ENCODE peak calls at places on chromosomes 16 and 17, in five cellular contexts. N is lung; S is CD8-positive, alpha-beta T cell; B is left ventricle myocardium inferior; J is thoracic aorta. M is an unnamed sample.

GRCh38 chr17:31216053-31216751 is 80.8 kb downstream of the OMG start:
- DNase-seq in N (no peak), S (no peak), B (no peak), J (no peak), M (no peak)

GRCh38 chr16:9092963-9093477 is 1.6 kb downstream of the HAPSTR1 start:
- DNase-seq in N (peak; percentile 42), S (peak; percentile 11), B (no peak), J (no peak), M (peak; percentile 67)

GRCh38 chr16:89828199-89828869 is at the start of gene SPIRE2:
- DNase-seq in N (peak; percentile 56), S (peak; percentile 54), B (peak; percentile 78), J (no peak), M (peak; percentile 34)

GRCh38 chr16:71406724-71407123 is 35.1 kb downstream of the TLE7 start:
- DNase-seq in N (no peak), S (no peak), B (no peak), J (no peak), M (no peak)

GRCh38 chr17:9004132-9004960 is 17.0 kb upstream of the NTN1 start:
- DNase-seq in N (no peak), S (no peak), B (no peak), J (no peak), M (no peak)

GRCh38 chr17:78381601-78382168 is 3.2 kb downstream of the PGS1 start:
- DNase-seq in N (no peak), S (no peak), B (no peak), J (no peak), M (no peak)

GRCh38 chr17:3788200-3788599 is 12.8 kb downstream of the ITGAE start:
- DNase-seq in N (no peak), S (no peak), B (no peak), J (no peak), M (no peak)

GRCh38 chr17:50028207-50029120 is 27.4 kb upstream of the ITGA3 start:
- DNase-seq in N (peak; percentile 43), S (no peak), B (no peak), J (no peak), M (peak; percentile 56)

GRCh38 chr16:75931043-75931442 is 204.8 kb upstream of the CPHXL start:
- DNase-seq in N (no peak), S (no peak), B (no peak), J (no peak), M (no peak)

GRCh38 chr16:76705883-76706282 is 428.7 kb downstream of the CNTNAP4 start:
- DNase-seq in N (no peak), S (no peak), B (no peak), J (no peak), M (no peak)

GRCh38 chr16:84062734-84063640 is 20.4 kb upstream of the SLC38A8 start:
- DNase-seq in N (peak; percentile 80), S (peak; percentile 23), B (peak; percentile 81), J (peak; percentile 36), M (peak; percentile 79)

GRCh38 chr16:66278604-66279262 is 87.8 kb upstream of the CDH5 start:
- DNase-seq in N (no peak), S (no peak), B (no peak), J (no peak), M (no peak)

GRCh38 chr17:49548506-49549310 is 27.0 kb upstream of the NXPH3 start:
- DNase-seq in N (no peak), S (no peak), B (peak; percentile 62), J (no peak), M (no peak)

GRCh38 chr17:2362416-2362815 is 25.1 kb downstream of the SGSM2 start:
- DNase-seq in N (no peak), S (no peak), B (no peak), J (no peak), M (no peak)

GRCh38 chr16:28304214-28304613 is 11.9 kb downstream of the SBK1 start:
- DNase-seq in N (no peak), S (no peak), B (peak; percentile 41), J (no peak), M (no peak)

GRCh38 chr17:48564200-48565023 is 13.7 kb downstream of the HOXB4 start:
- DNase-seq in N (no peak), S (no peak), B (no peak), J (no peak), M (no peak)

GRCh38 chr16:70396209-70396904 is 42.5 kb downstream of the ST3GAL2 start:
- DNase-seq in N (no peak), S (no peak), B (no peak), J (no peak), M (no peak)

GRCh38 chr17:67212231-67212630 is 32.8 kb downstream of the HELZ start:
- DNase-seq in N (no peak), S (no peak), B (no peak), J (no peak), M (no peak)

GRCh38 chr17:43368740-43369506 is 29.9 kb upstream of the ARL4D start:
- DNase-seq in N (peak; percentile 80), S (peak; percentile 28), B (peak; percentile 84), J (peak; percentile 38), M (peak; percentile 86)

GRCh38 chr16:72554935-72555334 is 383.0 kb upstream of the PMFBP1 start:
- DNase-seq in N (no peak), S (no peak), B (no peak), J (no peak), M (no peak)

GRCh38 chr16:27828671-27829070 is 234.8 kb downstream of the GSG1L start:
- DNase-seq in N (no peak), S (no peak), B (no peak), J (no peak), M (no peak)

GRCh38 chr16:80006175-80006895 is 405.8 kb upstream of the MAF start:
- DNase-seq in N (no peak), S (no peak), B (peak; percentile 42), J (no peak), M (no peak)

GRCh38 chr17:4856937-4857314 is 23.8 kb downstream of the MINK1 start:
- DNase-seq in N (no peak), S (no peak), B (no peak), J (no peak), M (no peak)

GRCh38 chr16:47780213-47780612 is 319.1 kb downstream of the PHKB start:
- DNase-seq in N (no peak), S (no peak), B (no peak), J (no peak), M (no peak)

GRCh38 chr16:86925067-86925791 is 346.9 kb downstream of the FOXL1 start:
- DNase-seq in N (no peak), S (no peak), B (no peak), J (no peak), M (no peak)

GRCh38 chr17:68398731-68399637 is 58.3 kb downstream of the WIPI1 start:
- DNase-seq in N (peak; percentile 53), S (no peak), B (peak; percentile 49), J (no peak), M (no peak)

GRCh38 chr17:82384730-82385429 is 13.3 kb downstream of the UTS2R start:
- DNase-seq in N (peak; percentile 55), S (no peak), B (peak; percentile 79), J (peak; percentile 45), M (peak; percentile 85)

GRCh38 chr17:38447502-38448095 is 19.3 kb downstream of the ARHGAP23 start:
- DNase-seq in N (no peak), S (no peak), B (no peak), J (no peak), M (no peak)

GRCh38 chr17:75503976-75504346 is 11.4 kb downstream of the CASKIN2 start:
- DNase-seq in N (no peak), S (no peak), B (no peak), J (no peak), M (no peak)

GRCh38 chr17:75505640-75506039 is 9.7 kb downstream of the CASKIN2 start:
- DNase-seq in N (no peak), S (no peak), B (no peak), J (no peak), M (no peak)

GRCh38 chr17:75505152-75505409 is 10.3 kb downstream of the CASKIN2 start:
- DNase-seq in N (no peak), S (no peak), B (no peak), J (no peak), M (no peak)

GRCh38 chr17:75503337-75503950 is 11.9 kb downstream of the CASKIN2 start:
- DNase-seq in N (no peak), S (no peak), B (no peak), J (no peak), M (no peak)

DNA sequence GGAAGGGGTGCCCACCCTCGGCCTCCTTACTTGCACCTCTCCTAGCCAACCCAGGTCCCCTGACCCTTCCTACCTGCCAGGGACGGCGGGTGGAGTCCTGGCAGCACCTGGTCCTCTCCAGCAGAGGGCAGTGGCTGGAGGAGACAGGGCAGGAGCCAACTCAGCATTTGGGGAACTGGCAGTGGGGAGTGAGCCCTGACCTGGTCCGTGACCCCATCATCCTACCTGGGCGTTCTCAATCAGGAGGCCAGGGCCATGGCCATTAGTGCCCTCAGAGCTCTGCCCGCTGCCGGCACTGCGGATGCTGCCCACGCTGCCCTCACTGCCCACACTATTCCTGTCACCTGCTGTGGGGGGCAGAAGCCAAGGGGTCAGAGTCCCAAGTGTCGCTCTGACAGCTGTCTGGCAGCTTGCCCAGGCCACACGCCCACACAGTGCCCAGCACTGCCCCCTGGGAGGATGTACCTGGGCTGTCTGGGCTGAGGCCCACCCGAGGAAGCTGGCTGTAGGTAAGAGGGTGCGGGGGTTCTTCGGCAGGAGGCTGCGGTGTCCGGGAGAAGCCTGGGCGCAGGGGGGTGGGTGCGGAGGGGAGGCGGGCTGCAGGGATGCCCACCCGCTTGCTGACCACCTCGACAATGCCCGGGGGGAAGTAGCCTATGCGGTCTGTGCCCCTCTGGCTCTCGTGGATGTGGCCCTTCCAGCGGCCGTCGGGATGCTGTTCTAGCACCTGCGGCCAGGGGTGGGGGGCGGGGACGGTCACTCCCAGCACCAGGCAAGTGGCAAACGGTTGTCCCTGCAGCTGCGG is 10.8 kb downstream of the CASKIN2 start:
- DNase-seq in N (no peak), S (no peak), B (no peak), J (no peak), M (no peak)
- H3K4me1 ChIP-seq in N (peaks cover 9% of the 10 kb centered on the region), S (peaks cover 6% of the 10 kb centered on the region), B (peaks cover 68% of the 10 kb centered on the region), J (peaks cover 46% of the 10 kb centered on the region), M (no peaks in the 10 kb centered on the region)

GRCh38 chr17:57507828-57508227 is 237.3 kb downstream of the CCDC182 start:
- DNase-seq in N (no peak), S (no peak), B (no peak), J (no peak), M (no peak)
- H3K27ac ChIP-seq in N (no peak overlapping the region), S (no peak overlapping the region), B (peak overlapping the region; percentile 19), J (no peak overlapping the region), M (no peak overlapping the region)

GRCh38 chr17:74761419-74761818 is 13.0 kb downstream of the NHERF1 start:
- DNase-seq in N (no peak), S (no peak), B (no peak), J (no peak), M (no peak)
- H3K4me1 ChIP-seq in N (peaks cover 30% of the 10 kb centered on the region), S (peaks cover 68% of the 10 kb centered on the region), B (peaks cover 86% of the 10 kb centered on the region), J (peaks cover 39% of the 10 kb centered on the region), M (peaks cover 23% of the 10 kb centered on the region)

GRCh38 chr17:51133365-51133764 is 12.7 kb upstream of the SPAG9 start:
- DNase-seq in N (no peak), S (no peak), B (no peak), J (no peak), M (no peak)
- H3K27ac ChIP-seq in N (peak overlapping the region; percentile 91), S (no peak overlapping the region), B (peak overlapping the region; percentile 84), J (peak overlapping the region; percentile 65), M (no peak overlapping the region)